ENCODE peak calls at places on chromosome 9, in six cellular contexts. T is H4; S is amygdala; U is DMS153; Q is stimulated activated CD8-positive, alpha-beta memory T cell treated with anti-CD3 and anti-CD28 coated beads, Interleukin-7, amount 100 ng/mL, for 1 hour; A is stimulated activated CD4-positive, alpha-beta T cell treated with anti-CD3 and anti-CD28 coated beads, Interleukin-4, amount 100 ng/mL, for 4 hours. N is an unnamed sample.

GRCh38 chr9:120876842-120877240 is at the start of gene PHF19:
- DNase-seq in S (no peak), U (no peak), T (peak), Q (no peak), A (no peak), N (no peak)

GRCh38 chr9:19471737-19472648 is 63.2 kb downstream of the ACER2 start:
- DNase-seq in T (peak), S (peak), Q (no peak), U (no peak), A (peak), N (peak)

GRCh38 chr9:89996717-89997116 is 391.9 kb downstream of the GADD45G start:
- DNase-seq in S (no peak), T (no peak), Q (no peak), U (peak), A (no peak), N (no peak)

GRCh38 chr9:85185486-85186217 is 516.1 kb downstream of the NTRK2 start:
- DNase-seq in Q (no peak), A (no peak), T (no peak), S (no peak), U (no peak), N (no peak)

GRCh38 chr9:28086881-28087280 is 513.6 kb upstream of the C9orf72 start:
- DNase-seq in S (no peak), Q (no peak), U (no peak), A (no peak), T (no peak), N (no peak)

GRCh38 chr9:19456996-19457693 is 48.3 kb downstream of the ACER2 start:
- DNase-seq in Q (peak), U (peak), T (peak), A (peak), S (peak), N (peak)

GRCh38 chr9:119398350-119398749 is 29.1 kb upstream of the BRINP1 start:
- DNase-seq in T (no peak), S (no peak), U (no peak), Q (no peak), A (no peak), N (peak)

GRCh38 chr9:89225587-89225986 is 47.0 kb upstream of the SHC3 start:
- DNase-seq in Q (no peak), T (no peak), S (no peak), A (no peak), U (no peak), N (no peak)

GRCh38 chr9:107867738-107868137 is 378.2 kb upstream of the KLF4 start:
- DNase-seq in T (no peak), U (no peak), Q (no peak), S (no peak), A (no peak), N (no peak)

GRCh38 chr9:18989097-18989496 is 43.9 kb downstream of the SAXO1 start:
- DNase-seq in A (no peak), S (no peak), U (no peak), Q (no peak), T (no peak), N (no peak)

GRCh38 chr9:68975644-68976043 is 38.3 kb downstream of the PRKACG start:
- DNase-seq in S (no peak), A (no peak), T (peak), U (no peak), Q (no peak), N (no peak)

GRCh38 chr9:87792831-87793288 is 66.9 kb downstream of the CTSL start:
- DNase-seq in A (peak), S (peak), Q (no peak), U (no peak), T (peak), N (no peak)

GRCh38 chr9:19551124-19551929 is 142.5 kb downstream of the ACER2 start:
- DNase-seq in U (no peak), S (no peak), T (no peak), Q (no peak), A (no peak), N (peak)

GRCh38 chr9:35114113-35114847 is 1.4 kb downstream of the ATOSB start:
- DNase-seq in T (peak), Q (no peak), A (peak), S (peak), U (peak), N (peak)

N was measured in NCI-H748 treated with DMSO at 0.1 percent for 48 hours.